ENCODE peak calls at places on chromosomes 3 and 15, in ten cellular contexts. X is coronary artery; M is transverse colon; G is CD8-positive, alpha-beta T cell; V is IMR-90; D is endodermal cell; Q is left ventricle myocardium inferior; F is K562; Y is neural progenitor cell; I is pancreas. J is an unnamed sample.

GRCh38 chr3:43867673-43868072 is 176.9 kb downstream of the ABHD5 start:
- DNase-seq in X (no peak), F (no peak), D (peak; percentile 33), M (no peak), Y (no peak), G (no peak), I (no peak), V (peak; percentile 66), Q (no peak), J (peak; percentile 33)

GRCh38 chr3:173008978-173009377 is 132.1 kb downstream of the SPATA16 start:
- DNase-seq in Y (no peak), D (no peak), Q (peak; percentile 9), X (no peak), F (no peak), M (no peak), V (no peak), G (no peak), I (no peak), J (no peak)

GRCh38 chr15:73677146-73677607 is 7.0 kb upstream of the CD276 start:
- DNase-seq in Q (peak; percentile 47), G (peak; percentile 68), I (peak; percentile 61), X (no peak), D (peak; percentile 91), Y (peak; percentile 73), V (peak; percentile 70), F (peak; percentile 47), M (peak; percentile 76), J (no peak)

GRCh38 chr15:75620043-75620775 is 5.3 kb downstream of the SNUPN start:
- DNase-seq in G (no peak), V (peak; percentile 39), X (no peak), Y (no peak), D (no peak), Q (peak; percentile 29), I (no peak), F (no peak), M (peak; percentile 22), J (no peak)

GRCh38 chr15:77983708-77984445 is 93.6 kb downstream of the TBC1D2B start:
- DNase-seq in D (peak; percentile 75), X (no peak), V (no peak), M (no peak), Q (no peak), Y (no peak), F (no peak), G (no peak), I (no peak), J (no peak)

GRCh38 chr3:188929138-188929537 is 242.6 kb upstream of the TPRG1 start:
- DNase-seq in Y (peak; percentile 20), V (no peak), G (no peak), I (peak; percentile 35), Q (no peak), F (no peak), M (no peak), D (peak; percentile 65), X (no peak), J (no peak)

GRCh38 chr15:79635149-79635771 is 203.1 kb downstream of the MINAR1 start:
- DNase-seq in G (no peak), Y (no peak), Q (no peak), D (peak; percentile 60), V (no peak), M (no peak), X (no peak), F (no peak), I (no peak), J (no peak)

GRCh38 chr3:195102609-195103467 is 168.1 kb downstream of the XXYLT1 start:
- DNase-seq in Q (no peak), G (no peak), F (peak; percentile 51), V (peak; percentile 98), Y (no peak), M (peak; percentile 55), D (no peak), I (no peak), X (no peak), J (peak; percentile 88)

GRCh38 chr3:175741951-175742350 is 882.8 kb downstream of the NAALADL2 start:
- DNase-seq in Y (no peak), D (no peak), V (peak; percentile 56), M (no peak), I (no peak), G (no peak), X (no peak), Q (no peak), F (no peak), J (peak; percentile 3)

GRCh38 chr15:73873456-73873855 is at the start of gene TBC1D21:
- DNase-seq in D (no peak), V (no peak), X (peak; percentile 38), Y (no peak), I (no peak), F (no peak), M (no peak), Q (no peak), G (no peak), J (no peak)

GRCh38 chr3:195118671-195119070 is 152.3 kb downstream of the XXYLT1 start:
- DNase-seq in V (no peak), X (no peak), G (no peak), D (no peak), I (no peak), M (no peak), Q (no peak), Y (no peak), F (no peak), J (no peak)

GRCh38 chr3:44198957-44199269 is 42.8 kb upstream of the TOPAZ1 start:
- DNase-seq in M (no peak), I (no peak), X (no peak), F (no peak), V (no peak), G (no peak), Y (no peak), D (no peak), Q (no peak), J (no peak)

GRCh38 chr3:61808526-61808925 is 247.2 kb downstream of the PTPRG start:
- DNase-seq in V (no peak), G (no peak), I (peak; percentile 17), Q (peak; percentile 67), X (no peak), F (no peak), M (no peak), D (no peak), Y (no peak), J (no peak)
- H3K27ac ChIP-seq in V (no peak overlapping the region), G (no peak overlapping the region), I (no peak overlapping the region), Q (peak overlapping the region; percentile 86), X (peak overlapping the region; percentile 45), F (no peak overlapping the region), M (peak overlapping the region; percentile 68), D (no peak overlapping the region), Y (no peak overlapping the region), J (no peak overlapping the region)

DNA sequence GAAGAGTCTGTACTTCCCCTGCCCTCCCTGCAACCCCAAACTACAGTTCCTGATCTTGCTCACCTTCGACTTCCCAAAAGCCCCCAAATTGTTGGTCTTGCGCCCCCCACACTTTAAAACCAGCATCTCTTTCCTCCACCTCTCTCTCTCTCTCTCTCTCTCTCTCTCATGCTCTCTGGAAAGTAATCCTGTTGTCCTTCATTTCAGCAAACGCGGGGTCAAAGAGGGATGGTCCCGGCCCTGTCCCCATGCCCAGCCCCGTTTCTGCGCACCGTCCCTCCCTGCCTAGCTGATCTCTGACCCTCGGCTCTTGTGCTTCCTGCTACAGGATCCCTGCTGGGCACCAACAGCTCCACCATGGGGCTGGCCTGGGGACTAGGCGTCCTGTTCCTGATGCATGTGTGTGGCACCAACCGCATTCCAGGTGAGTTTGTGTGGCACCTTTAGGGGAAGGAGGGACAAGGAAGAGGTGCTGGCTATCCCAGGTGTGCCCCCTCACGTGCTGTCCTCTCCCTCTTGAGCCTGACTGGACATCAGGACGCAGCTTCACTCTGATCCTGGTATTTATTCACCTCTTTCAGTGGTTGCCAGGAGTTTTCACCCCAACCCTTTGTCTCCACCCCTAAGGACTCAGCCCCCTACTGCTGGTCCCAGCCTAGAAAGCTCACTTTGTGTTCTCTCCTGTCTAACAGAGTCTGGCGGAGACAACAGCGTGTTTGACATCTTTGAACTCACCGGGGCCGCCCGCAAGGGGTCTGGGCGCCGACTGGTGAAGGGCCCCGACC is 814 bp downstream of the THBS1 start:
- DNase-seq in F (peak; percentile 18), G (no peak), M (peak; percentile 82), X (peak; percentile 88), D (peak; percentile 87), I (peak; percentile 72), V (peak; percentile 65), Y (peak; percentile 66), Q (peak; percentile 50), J (no peak)
- H3K4me3 ChIP-seq in F (no peak overlapping the region), G (no peak overlapping the region), M (peak overlapping the region; percentile 55), X (peak overlapping the region; percentile 86), D (peak overlapping the region; percentile 84), I (peak overlapping the region; percentile 35), V (peak overlapping the region; percentile 80), Y (peak overlapping the region; percentile 76), Q (peak overlapping the region; percentile 78), J (peak overlapping the region; percentile 99)

GRCh38 chr3:170491901-170492300 is 73.2 kb downstream of the CLDN11 start:
- DNase-seq in X (no peak), Y (no peak), Q (no peak), M (no peak), V (no peak), D (no peak), I (no peak), F (no peak), G (no peak), J (no peak)

GRCh38 chr3:170487091-170487490 is 68.4 kb downstream of the CLDN11 start:
- DNase-seq in F (no peak), Y (no peak), D (no peak), X (no peak), G (no peak), M (no peak), Q (no peak), I (no peak), V (no peak), J (no peak)

GRCh38 chr3:170490828-170491560 is 72.3 kb downstream of the CLDN11 start:
- DNase-seq in I (no peak), D (no peak), M (no peak), F (no peak), G (no peak), Q (no peak), X (no peak), V (no peak), Y (no peak), J (no peak)

GRCh38 chr3:170486398-170486797 is 67.7 kb downstream of the CLDN11 start:
- DNase-seq in Q (no peak), D (no peak), V (no peak), G (no peak), M (no peak), F (no peak), X (no peak), Y (no peak), I (no peak), J (no peak)

DNA sequence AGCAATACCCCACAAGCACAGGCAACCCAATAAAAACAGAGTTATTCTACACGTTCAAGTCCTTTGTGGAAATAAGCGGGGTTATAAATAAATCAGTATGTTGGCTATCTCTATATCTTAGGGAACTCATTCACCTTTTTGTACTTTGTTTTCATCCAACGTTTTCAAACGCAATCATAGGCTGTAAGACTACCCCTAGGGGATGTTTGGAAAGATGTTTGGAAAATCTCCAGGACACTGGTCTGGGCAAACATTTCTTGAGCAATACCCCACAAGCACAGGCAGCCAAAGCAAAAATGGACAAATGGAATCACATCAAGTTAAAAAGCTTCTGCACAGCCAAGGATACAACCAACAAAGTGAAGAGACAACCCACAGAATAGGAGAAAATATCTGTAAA is 70.1 kb downstream of the CLDN11 start:
- DNase-seq in Y (no peak), Q (no peak), I (no peak), M (no peak), X (no peak), G (no peak), F (no peak), V (peak; percentile 78), D (no peak), J (peak; percentile 51)
- TF ChIP-seq CTCF in Y (no peak), Q (no peak), I (no peak), M (no peak), X (no peak), G (no peak), F (no peak), V (no peak), D (no peak), J (peak; percentile 31)

GRCh38 chr15:40789119-40789518 is 17.8 kb upstream of the ZFYVE19 start:
- DNase-seq in Q (no peak), F (peak; percentile 44), M (no peak), G (no peak), I (no peak), V (no peak), D (no peak), Y (no peak), X (no peak), J (no peak)
- H3K27ac ChIP-seq in Q (no peak overlapping the region), F (peak overlapping the region; percentile 21), M (peak overlapping the region; percentile 72), G (no peak overlapping the region), I (peak overlapping the region; percentile 52), V (no peak overlapping the region), D (no peak overlapping the region), Y (no peak overlapping the region), X (no peak overlapping the region), J (no peak overlapping the region)